ENCODE peak calls at places on chromosome 20, in nine cellular contexts. H is lower lobe of right lung; Z is gastrocnemius medialis; E is iPS DF 6.9; X is CD8-positive, alpha-beta T cell; D is adrenal gland; K is PC-9; T is tibial artery; A is ovary. S is an unnamed sample. For H3K4me1 and H3K36me3, the result is how much of the 10 kb centered on the place peaks cover.

GRCh38 chr20:46681032-46681854 is 8.0 kb downstream of the TP53RK start:
- DNase-seq in Z (peak), A (peak), H (no peak), E (no peak), X (peak), D (peak), T (peak), K (peak), S (peak)

GRCh38 chr20:45347936-45348809 is at the start of gene SDC4:
- DNase-seq in T (peak), D (peak), X (peak), K (peak), E (no peak), H (peak), A (peak), Z (peak), S (peak)

GRCh38 chr20:56722042-56722441 is 92.9 kb downstream of the TFAP2C start:
- DNase-seq in D (peak), Z (peak), X (no peak), A (no peak), K (no peak), E (no peak), T (peak), H (no peak), S (no peak)

GRCh38 chr20:41407617-41408016 is 41.0 kb upstream of the EMILIN3 start:
- DNase-seq in X (no peak), A (no peak), E (no peak), H (no peak), Z (no peak), D (no peak), T (no peak), K (no peak), S (peak)

GRCh38 chr20:46546936-46547335 is 3.5 kb downstream of the OCSTAMP start:
- DNase-seq in Z (no peak), K (no peak), T (no peak), A (no peak), X (no peak), E (no peak), H (no peak), D (no peak), S (no peak)

GRCh38 chr20:5268449-5268848 is 48.3 kb downstream of the PROKR2 start:
- DNase-seq in X (no peak), T (no peak), K (peak), H (no peak), Z (no peak), D (no peak), A (no peak), E (no peak), S (no peak)

GRCh38 chr20:51457281-51457932 is 85.1 kb downstream of the NFATC2 start:
- DNase-seq in D (peak), Z (no peak), T (peak), H (no peak), E (no peak), X (peak), A (peak), K (peak), S (peak)

GRCh38 chr20:47061549-47061948 is 166.9 kb downstream of the EYA2 start:
- DNase-seq in K (no peak), D (no peak), A (no peak), T (no peak), E (no peak), H (no peak), X (no peak), Z (no peak), S (no peak)

GRCh38 chr20:1898496-1899168 is 3.4 kb downstream of the SIRPA start:
- DNase-seq in T (no peak), D (no peak), X (no peak), K (no peak), E (no peak), A (no peak), H (no peak), Z (no peak), S (peak)

GRCh38 chr20:12409501-12409900 is 491.8 kb downstream of the BTBD3 start:
- DNase-seq in X (no peak), T (no peak), K (peak), D (no peak), Z (no peak), A (no peak), E (no peak), H (no peak), S (no peak)

GRCh38 chr20:7155794-7156193 is 388.3 kb downstream of the BMP2 start:
- DNase-seq in X (no peak), K (no peak), D (no peak), E (no peak), A (no peak), T (no peak), Z (no peak), H (no peak), S (no peak)

GRCh38 chr20:59835448-59836395 is 97.7 kb downstream of the SYCP2 start:
- DNase-seq in D (peak), T (no peak), Z (no peak), K (no peak), A (peak), X (no peak), E (no peak), H (no peak), S (peak)

GRCh38 chr20:58308680-58309527 is 611 bp upstream of the RAB22A start:
- DNase-seq in T (peak), A (peak), X (peak), H (peak), E (no peak), D (peak), K (no peak), Z (peak), S (peak)

GRCh38 chr20:19423097-19423891 is 210.9 kb downstream of the SLC24A3 start:
- DNase-seq in H (no peak), Z (no peak), D (no peak), T (no peak), A (no peak), E (no peak), X (no peak), K (no peak), S (no peak)

GRCh38 chr20:35972445-35972844 is 4.1 kb downstream of the CNBD2 start:
- DNase-seq in T (no peak), D (no peak), X (no peak), H (no peak), K (no peak), E (no peak), A (no peak), Z (no peak), S (no peak)

GRCh38 chr20:59831901-59832240 is 101.6 kb downstream of the SYCP2 start:
- DNase-seq in X (no peak), H (no peak), Z (no peak), T (no peak), A (no peak), D (no peak), E (no peak), K (no peak), S (no peak)

GRCh38 chr20:51910202-51911050 is 108.1 kb upstream of the SALL4 start:
- DNase-seq in Z (no peak), D (no peak), A (no peak), H (no peak), K (peak), T (no peak), X (no peak), E (no peak), S (no peak)

GRCh38 chr20:31835554-31835953 is 9.8 kb downstream of the FOXS1 start:
- DNase-seq in H (no peak), Z (no peak), D (no peak), K (no peak), T (no peak), E (no peak), A (no peak), X (no peak), S (no peak)

GRCh38 chr20:10671850-10672578 is 1.8 kb downstream of the JAG1 start:
- DNase-seq in T (peak), K (no peak), D (peak), H (peak), Z (peak), E (no peak), A (peak), X (no peak), S (peak)

GRCh38 chr20:8287328-8287727 is 155.3 kb downstream of the PLCB1 start:
- DNase-seq in K (no peak), D (no peak), A (no peak), X (no peak), Z (no peak), T (no peak), E (no peak), H (no peak), S (no peak)

GRCh38 chr20:10940941-10941340 is 267.1 kb upstream of the JAG1 start:
- DNase-seq in Z (no peak), K (no peak), E (no peak), A (no peak), H (no peak), X (no peak), T (no peak), D (no peak), S (no peak)

GRCh38 chr20:59152559-59153354 is 10.9 kb upstream of the ZNF831 start:
- DNase-seq in E (no peak), Z (no peak), A (no peak), T (no peak), K (no peak), H (peak), D (no peak), X (no peak), S (no peak)

GRCh38 chr20:41587523-41587922 is 30.7 kb downstream of the CHD6 start:
- DNase-seq in H (no peak), E (no peak), Z (no peak), D (no peak), A (no peak), K (no peak), X (no peak), T (no peak), S (no peak)

GRCh38 chr20:10551732-10552724 is 116.9 kb downstream of the SLX4IP start:
- DNase-seq in E (no peak), K (no peak), Z (no peak), X (no peak), D (no peak), A (no peak), T (no peak), H (no peak), S (peak)

GRCh38 chr20:56360133-56360898 is 1.5 kb downstream of the FAM210B start:
- DNase-seq in E (no peak), H (no peak), D (peak), K (no peak), Z (no peak), T (no peak), A (no peak), X (no peak), S (no peak)

GRCh38 chr20:32333181-32333987 is 24.7 kb upstream of the ASXL1 start:
- DNase-seq in K (no peak), Z (no peak), A (no peak), H (no peak), X (no peak), E (no peak), T (no peak), D (no peak), S (no peak)

GRCh38 chr20:14687317-14687716 is 349.9 kb upstream of the FLRT3 start:
- DNase-seq in D (no peak), H (no peak), T (no peak), X (no peak), E (no peak), A (no peak), Z (no peak), K (no peak), S (no peak)

GRCh38 chr20:45308078-45308778 is at the start of gene MATN4:
- DNase-seq in D (no peak), E (no peak), K (no peak), X (no peak), T (no peak), Z (no peak), H (peak), A (no peak), S (no peak)

GRCh38 chr20:46400253-46400652 is 6.2 kb downstream of the ELMO2 start:
- DNase-seq in D (peak), H (no peak), E (no peak), K (peak), A (no peak), T (peak), X (no peak), Z (peak), S (peak)

GRCh38 chr20:44471481-44471882 is 4.2 kb upstream of the TTPAL start:
- DNase-seq in T (no peak), Z (no peak), H (no peak), A (no peak), K (peak), D (no peak), X (no peak), E (no peak), S (peak)

GRCh38 chr20:47392721-47393073 is 36.2 kb upstream of the ZMYND8 start:
- DNase-seq in X (no peak), E (no peak), A (no peak), D (no peak), Z (no peak), K (peak), H (no peak), T (no peak), S (no peak)

DNA sequence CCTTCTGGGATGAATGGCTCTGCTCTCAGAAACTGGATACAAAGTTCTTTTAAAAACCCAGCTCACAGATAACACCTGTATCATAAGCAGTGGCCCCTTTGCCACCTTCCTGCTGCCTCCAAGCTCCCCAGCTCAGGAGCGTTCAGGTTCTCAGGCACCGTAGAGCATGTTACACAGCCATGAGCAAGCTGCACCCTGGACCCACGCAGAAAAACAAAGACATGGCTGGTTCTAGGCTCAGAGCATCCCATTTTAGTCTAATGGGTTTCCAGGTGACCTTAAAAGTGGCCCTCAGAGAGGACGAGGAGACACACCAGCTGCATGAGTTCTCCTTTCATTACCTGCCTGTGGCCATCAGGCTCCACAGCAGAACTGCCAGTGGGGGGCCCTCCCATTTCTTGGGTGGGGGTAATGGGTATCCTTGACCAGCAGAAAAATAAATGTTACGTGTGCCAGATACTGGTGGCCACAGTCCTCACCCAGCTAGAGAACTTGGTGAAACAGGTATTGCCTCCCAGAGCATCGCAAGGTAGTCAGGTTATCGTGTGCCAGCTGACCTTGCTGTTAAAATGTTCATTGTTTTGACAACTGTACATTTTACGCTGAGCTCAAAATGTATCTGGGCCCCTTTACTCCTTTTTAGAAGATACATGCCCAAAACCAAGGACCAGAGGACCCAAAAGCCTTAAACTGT is 7.5 kb downstream of the PSMA7 start:
- DNase-seq in K (no peak), E (no peak), Z (no peak), A (no peak), X (no peak), H (no peak), D (no peak), T (no peak), S (no peak)
- H3K4me1 ChIP-seq in K (under half), E (under half), Z (under half), A (under half), X (under half), H (under half), D (under half), T (under half), S (under half)

GRCh38 chr20:4187147-4187546 is 171.8 kb upstream of the RNF24 start:
- DNase-seq in E (no peak), X (no peak), H (peak), T (no peak), K (no peak), A (no peak), D (no peak), Z (no peak), S (peak)

GRCh38 chr20:4179545-4179944 is 164.2 kb upstream of the RNF24 start:
- DNase-seq in A (no peak), D (no peak), T (no peak), K (no peak), X (no peak), Z (no peak), H (no peak), E (no peak), S (no peak)

GRCh38 chr20:4183361-4183760 is 168.0 kb upstream of the RNF24 start:
- DNase-seq in K (no peak), D (no peak), E (no peak), T (no peak), H (peak), Z (no peak), A (no peak), X (no peak), S (no peak)

GRCh38 chr20:4180355-4180754 is 165.0 kb upstream of the RNF24 start:
- DNase-seq in A (no peak), T (no peak), Z (no peak), H (no peak), D (no peak), X (no peak), K (no peak), E (no peak), S (no peak)

DNA sequence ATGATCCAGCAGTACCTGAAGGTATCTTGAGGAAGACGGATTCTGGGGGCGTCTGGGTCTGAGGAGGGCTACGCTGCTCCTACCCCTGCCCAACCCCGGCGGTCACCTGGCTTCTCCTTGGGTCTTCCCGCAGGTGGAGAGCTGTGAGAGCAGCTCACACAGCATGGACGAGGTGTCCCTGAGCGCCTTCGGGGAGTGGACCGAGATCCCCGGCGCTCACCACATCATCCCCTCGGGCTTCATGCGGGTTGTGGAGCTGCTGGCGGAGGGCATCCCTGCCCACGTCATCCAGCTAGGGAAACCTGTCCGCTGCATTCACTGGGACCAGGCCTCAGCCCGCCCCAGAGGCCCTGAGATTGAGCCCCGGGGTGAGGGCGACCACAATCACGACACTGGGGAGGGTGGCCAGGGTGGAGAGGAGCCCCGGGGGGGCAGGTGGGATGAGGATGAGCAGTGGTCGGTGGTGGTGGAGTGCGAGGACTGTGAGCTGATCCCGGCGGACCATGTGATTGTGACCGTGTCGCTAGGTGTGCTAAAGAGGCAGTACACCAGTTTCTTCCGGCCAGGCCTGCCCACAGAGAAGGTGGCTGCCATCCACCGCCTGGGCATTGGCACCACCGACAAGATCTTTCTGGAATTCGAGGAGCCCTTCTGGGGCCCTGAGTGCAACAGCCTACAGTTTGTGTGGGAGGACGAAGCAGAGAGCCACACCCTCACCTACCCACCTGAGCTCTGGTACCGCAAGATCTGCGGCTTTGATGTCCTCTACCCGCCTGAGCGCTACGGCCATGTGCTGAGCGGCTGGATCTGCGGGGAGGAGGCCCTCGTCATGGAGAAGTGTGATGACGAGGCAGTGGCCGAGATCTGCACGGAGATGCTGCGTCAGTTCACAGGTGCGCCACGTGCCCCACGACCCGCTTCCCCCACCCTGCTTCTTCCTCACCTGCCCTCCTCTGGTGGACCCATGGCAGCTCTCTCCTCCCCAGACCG is 166.9 kb upstream of the RNF24 start:
- DNase-seq in E (no peak), D (no peak), Z (no peak), A (no peak), K (no peak), T (no peak), H (peak), X (no peak), S (no peak)
- H3K36me3 ChIP-seq in E (under half), D (under half), Z (under half), A (under half), K (under half), T (half or more), H (under half), X (under half), S (under half)

DNA sequence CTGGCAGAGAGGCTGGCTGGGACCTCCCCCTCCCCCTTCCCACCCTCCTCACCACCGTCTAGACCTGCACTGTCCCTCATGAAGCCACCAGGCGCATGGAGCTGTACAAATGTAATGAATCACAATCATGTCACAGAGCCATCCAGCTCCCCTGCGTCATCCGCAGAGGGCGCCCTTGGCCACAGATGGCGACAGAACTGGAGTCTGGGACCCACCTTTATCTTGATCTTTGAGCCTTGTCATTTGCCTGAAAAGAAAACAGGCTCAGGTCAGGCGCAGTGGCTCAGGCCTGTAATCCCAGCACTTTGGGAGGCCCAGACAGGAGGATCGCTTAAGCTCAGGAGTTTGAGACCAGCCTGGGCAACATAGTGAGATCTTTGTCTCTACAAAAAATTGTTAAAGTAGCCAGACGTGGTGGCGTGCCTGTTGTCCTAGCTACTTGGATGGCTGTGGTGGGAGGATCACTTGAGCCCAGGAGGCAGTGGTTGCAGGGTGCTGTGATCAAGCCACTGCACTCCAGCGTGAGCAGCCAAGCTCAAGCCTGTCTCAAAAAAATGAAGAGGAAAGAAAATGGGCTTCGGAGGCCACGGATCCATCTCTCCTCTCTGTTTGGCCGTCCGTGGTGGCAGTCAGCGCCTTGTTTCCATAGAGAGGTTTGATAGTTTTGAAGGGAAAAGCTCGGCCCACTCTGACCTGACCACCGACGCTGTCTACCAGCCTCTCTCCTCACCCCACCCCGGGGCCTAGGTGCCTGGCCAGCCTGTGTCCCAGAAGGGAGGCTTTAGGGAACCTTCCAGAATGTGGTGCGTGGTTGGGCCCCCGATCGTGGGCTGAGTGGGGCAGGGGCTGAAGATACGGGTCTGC is 6.2 kb downstream of the COL9A3 start:
- DNase-seq in T (no peak), K (peak), A (no peak), E (no peak), X (peak), D (peak), Z (no peak), H (no peak), S (peak)
- H3K4me1 ChIP-seq in T (under half), K (under half), A (under half), E (under half), X (under half), D (under half), Z (under half), H (under half), S (under half)

DNA sequence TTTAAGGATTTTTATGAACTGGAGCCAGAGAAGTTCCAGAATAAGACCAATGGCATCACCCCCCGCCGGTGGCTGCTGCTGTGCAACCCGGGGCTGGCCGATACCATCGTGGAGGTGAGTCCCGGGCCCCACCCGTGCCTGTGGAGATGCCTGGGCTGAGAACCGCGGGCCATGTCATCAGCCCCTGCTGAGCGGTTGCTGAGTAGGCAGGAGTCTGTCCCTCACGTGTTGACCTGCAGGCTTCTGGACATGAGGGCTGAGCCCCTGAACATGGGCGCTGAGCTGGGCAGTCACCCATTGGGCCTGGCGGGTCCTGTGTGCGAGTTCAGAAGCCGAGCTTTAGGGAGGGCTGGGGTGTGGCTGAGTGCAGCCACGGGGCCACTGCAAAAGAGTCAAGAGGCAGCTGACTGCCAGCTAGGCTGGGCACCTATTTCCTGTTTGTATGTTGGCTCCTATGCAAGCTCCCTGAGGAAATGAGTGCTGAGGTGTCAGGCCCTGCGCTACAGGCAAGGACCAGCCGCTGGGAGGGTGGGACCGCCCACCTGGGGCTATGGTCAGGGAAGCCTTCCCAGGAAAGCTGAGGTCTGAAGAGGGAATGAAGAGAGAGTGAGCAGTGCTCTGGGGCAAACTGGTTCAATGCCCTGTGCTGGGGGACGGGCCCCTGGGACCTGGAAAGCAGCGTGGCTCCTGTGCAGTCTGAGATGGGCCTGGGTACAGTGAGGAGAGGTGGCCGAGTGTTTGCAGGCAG is 34.3 kb downstream of the PYGB start:
- DNase-seq in K (no peak), Z (no peak), X (no peak), D (no peak), H (peak), E (no peak), A (peak), T (peak), S (no peak)
- H3K36me3 ChIP-seq in K (under half), Z (half or more), X (under half), D (under half), H (half or more), E (under half), A (under half), T (half or more), S (half or more)

S was measured in cardiac muscle cell.